ENCODE peak calls at places on chromosomes 4 and X, in nine cellular contexts. T is body of pancreas; O is AG04450; R is NCI-H1417; M is activated CD8-positive, alpha-beta memory T cell treated with anti-CD3 and anti-CD28 coated beads, Interleukin-2, amount 50 U/mL, for 48 hours; V is left cardiac atrium; Z is fibroblast of the conjunctiva; U is lower lobe of right lung; W is stimulated activated CD8-positive, alpha-beta memory T cell treated with anti-CD3 and anti-CD28 coated beads, Interleukin-15, amount 100 ng/mL, for 24 hours. A is an unnamed sample.

GRCh38 chr4:184506527-184507121 is 32.3 kb upstream of the IRF2 start:
- DNase-seq in T (no peak), O (no peak), R (no peak), M (no peak), V (no peak), Z (no peak), U (no peak), W (no peak), A (peak; percentile 89)

GRCh38 chr4:136319789-136320470 is 1212.4 kb downstream of the PCDH18 start:
- DNase-seq in T (no peak), O (no peak), R (no peak), M (no peak), V (no peak), Z (no peak), U (no peak), W (no peak), A (no peak)

GRCh38 chr4:121192500-121192899 is 28.4 kb upstream of the TNIP3 start:
- DNase-seq in T (no peak), O (peak; percentile 15), R (peak; percentile 9), M (no peak), V (no peak), Z (peak; percentile 23), U (no peak), W (no peak), A (no peak)

GRCh38 chrX:153885968-153886903 is at the start of gene L1CAM:
- DNase-seq in T (no peak), O (no peak), R (peak; percentile 36), M (no peak), V (no peak), Z (no peak), U (no peak), W (no peak), A (no peak)

GRCh38 chr4:73485085-73485484 is 3.5 kb downstream of the AFM start:
- DNase-seq in T (no peak), O (no peak), R (no peak), M (no peak), V (no peak), Z (no peak), U (no peak), W (no peak), A (no peak)

GRCh38 chrX:72382199-72382590 is 76.5 kb upstream of the CITED1 start:
- DNase-seq in T (no peak), O (no peak), R (no peak), M (no peak), V (no peak), Z (no peak), U (no peak), W (no peak), A (no peak)

GRCh38 chrX:64204252-64204651 is 1.3 kb downstream of the AMER1 start:
- DNase-seq in T (peak; percentile 51), O (no peak), R (no peak), M (no peak), V (peak; percentile 56), Z (no peak), U (peak; percentile 45), W (no peak), A (peak; percentile 87)

GRCh38 chr4:53431052-53431451 is 53.6 kb downstream of the FIP1L1 start:
- DNase-seq in T (no peak), O (no peak), R (no peak), M (no peak), V (no peak), Z (no peak), U (no peak), W (no peak), A (no peak)

GRCh38 chr4:139085141-139085540 is 69.6 kb downstream of the NOCT start:
- DNase-seq in T (no peak), O (no peak), R (no peak), M (no peak), V (no peak), Z (no peak), U (no peak), W (no peak), A (no peak)

GRCh38 chr4:101192244-101192643 is 155.1 kb downstream of the PPP3CA start:
- DNase-seq in T (no peak), O (no peak), R (no peak), M (no peak), V (no peak), Z (no peak), U (no peak), W (no peak), A (no peak)

GRCh38 chrX:25076941-25077500 is 61.3 kb upstream of the ARX start:
- DNase-seq in T (no peak), O (no peak), R (no peak), M (no peak), V (no peak), Z (no peak), U (no peak), W (no peak), A (no peak)

GRCh38 chrX:101659601-101660063 is at the start of gene ARMCX2:
- DNase-seq in T (peak; percentile 61), O (peak; percentile 36), R (peak; percentile 75), M (no peak), V (peak; percentile 71), Z (peak; percentile 61), U (peak; percentile 59), W (no peak), A (peak; percentile 78)